ENCODE peak calls at places on chromosomes 11 and 22, in ten cellular contexts. One of them, this sample, is unnamed.

GRCh38 chr11:72321381-72321996 is 77.5 kb upstream of the PHOX2A start:
- DNase-seq in right atrium auricular region: no peak
- DNase-seq in cardiac muscle cell: no peak
- DNase-seq in right cardiac atrium: no peak
- DNase-seq in left ventricle myocardium inferior: no peak
- DNase-seq in cardiac fibroblast: peak
- DNase-seq in fibroblast of mammary gland: peak
- DNase-seq in uterus: no peak
- DNase-seq in CD4-positive, alpha-beta memory T cell: no peak
- DNase-seq in endodermal cell: no peak
- DNase-seq in this sample: no peak

GRCh38 chr22:25012743-25013142 is 60.2 kb downstream of the KIAA1671 start:
- DNase-seq in right atrium auricular region: no peak
- DNase-seq in cardiac muscle cell: no peak
- DNase-seq in right cardiac atrium: no peak
- DNase-seq in left ventricle myocardium inferior: no peak
- DNase-seq in cardiac fibroblast: no peak
- DNase-seq in fibroblast of mammary gland: no peak
- DNase-seq in uterus: no peak
- DNase-seq in CD4-positive, alpha-beta memory T cell: no peak
- DNase-seq in endodermal cell: peak
- DNase-seq in this sample: no peak

GRCh38 chr11:123357990-123358827 is 71.9 kb upstream of the GRAMD1B start:
- DNase-seq in right atrium auricular region: no peak
- DNase-seq in cardiac muscle cell: peak
- DNase-seq in right cardiac atrium: peak
- DNase-seq in left ventricle myocardium inferior: peak
- DNase-seq in cardiac fibroblast: peak
- DNase-seq in fibroblast of mammary gland: peak
- DNase-seq in uterus: no peak
- DNase-seq in CD4-positive, alpha-beta memory T cell: no peak
- DNase-seq in endodermal cell: peak
- DNase-seq in this sample: peak

GRCh38 chr11:93570759-93571413 is 27.7 kb upstream of the SMCO4 start:
- DNase-seq in right atrium auricular region: no peak
- DNase-seq in cardiac muscle cell: peak
- DNase-seq in right cardiac atrium: no peak
- DNase-seq in left ventricle myocardium inferior: no peak
- DNase-seq in cardiac fibroblast: peak
- DNase-seq in fibroblast of mammary gland: peak
- DNase-seq in uterus: peak
- DNase-seq in CD4-positive, alpha-beta memory T cell: no peak
- DNase-seq in endodermal cell: no peak
- DNase-seq in this sample: no peak

GRCh38 chr11:115659061-115659963 is 155.1 kb upstream of the CADM1 start:
- DNase-seq in right atrium auricular region: no peak
- DNase-seq in cardiac muscle cell: peak
- DNase-seq in right cardiac atrium: peak
- DNase-seq in left ventricle myocardium inferior: peak
- DNase-seq in cardiac fibroblast: no peak
- DNase-seq in fibroblast of mammary gland: no peak
- DNase-seq in uterus: no peak
- DNase-seq in CD4-positive, alpha-beta memory T cell: no peak
- DNase-seq in endodermal cell: peak
- DNase-seq in this sample: peak

GRCh38 chr11:86676533-86677154 is 4.2 kb upstream of the ME3 start:
- DNase-seq in right atrium auricular region: no peak
- DNase-seq in cardiac muscle cell: peak
- DNase-seq in right cardiac atrium: peak
- DNase-seq in left ventricle myocardium inferior: no peak
- DNase-seq in cardiac fibroblast: peak
- DNase-seq in fibroblast of mammary gland: no peak
- DNase-seq in uterus: no peak
- DNase-seq in CD4-positive, alpha-beta memory T cell: no peak
- DNase-seq in endodermal cell: peak
- DNase-seq in this sample: peak

GRCh38 chr11:67261942-67262681 is 4.2 kb upstream of the GRK2 start:
- DNase-seq in right atrium auricular region: no peak
- DNase-seq in cardiac muscle cell: no peak
- DNase-seq in right cardiac atrium: peak
- DNase-seq in left ventricle myocardium inferior: no peak
- DNase-seq in cardiac fibroblast: no peak
- DNase-seq in fibroblast of mammary gland: no peak
- DNase-seq in uterus: no peak
- DNase-seq in CD4-positive, alpha-beta memory T cell: peak
- DNase-seq in endodermal cell: no peak
- DNase-seq in this sample: peak

GRCh38 chr11:67304511-67305113 is 1.3 kb downstream of the SSH3 start:
- DNase-seq in right atrium auricular region: no peak
- DNase-seq in cardiac muscle cell: no peak
- DNase-seq in right cardiac atrium: no peak
- DNase-seq in left ventricle myocardium inferior: no peak
- DNase-seq in cardiac fibroblast: no peak
- DNase-seq in fibroblast of mammary gland: no peak
- DNase-seq in uterus: no peak
- DNase-seq in CD4-positive, alpha-beta memory T cell: no peak
- DNase-seq in endodermal cell: peak
- DNase-seq in this sample: peak

GRCh38 chr11:96246718-96247540 is 96.1 kb downstream of the MAML2 start:
- DNase-seq in right atrium auricular region: no peak
- DNase-seq in cardiac muscle cell: no peak
- DNase-seq in right cardiac atrium: no peak
- DNase-seq in left ventricle myocardium inferior: no peak
- DNase-seq in cardiac fibroblast: peak
- DNase-seq in fibroblast of mammary gland: peak
- DNase-seq in uterus: no peak
- DNase-seq in CD4-positive, alpha-beta memory T cell: no peak
- DNase-seq in endodermal cell: no peak
- DNase-seq in this sample: no peak

GRCh38 chr11:104164028-104164520 is at the start of gene PDGFD:
- DNase-seq in right atrium auricular region: peak
- DNase-seq in cardiac muscle cell: peak
- DNase-seq in right cardiac atrium: peak
- DNase-seq in left ventricle myocardium inferior: peak
- DNase-seq in cardiac fibroblast: peak
- DNase-seq in fibroblast of mammary gland: peak
- DNase-seq in uterus: peak
- DNase-seq in CD4-positive, alpha-beta memory T cell: no peak
- DNase-seq in endodermal cell: peak
- DNase-seq in this sample: peak

GRCh38 chr11:33779849-33780528 is 5.7 kb upstream of the FBXO3 start:
- DNase-seq in right atrium auricular region: no peak
- DNase-seq in cardiac muscle cell: peak
- DNase-seq in right cardiac atrium: no peak
- DNase-seq in left ventricle myocardium inferior: no peak
- DNase-seq in cardiac fibroblast: peak
- DNase-seq in fibroblast of mammary gland: peak
- DNase-seq in uterus: no peak
- DNase-seq in CD4-positive, alpha-beta memory T cell: no peak
- DNase-seq in endodermal cell: peak
- DNase-seq in this sample: no peak

GRCh38 chr22:38655532-38656255 is 498 bp downstream of the FAM227A start:
- DNase-seq in right atrium auricular region: no peak
- DNase-seq in cardiac muscle cell: no peak
- DNase-seq in right cardiac atrium: peak
- DNase-seq in left ventricle myocardium inferior: no peak
- DNase-seq in cardiac fibroblast: peak
- DNase-seq in fibroblast of mammary gland: peak
- DNase-seq in uterus: peak
- DNase-seq in CD4-positive, alpha-beta memory T cell: no peak
- DNase-seq in endodermal cell: no peak
- DNase-seq in this sample: no peak

GRCh38 chr11:121334973-121335711 is 42.6 kb downstream of the SC5D start:
- DNase-seq in right atrium auricular region: no peak
- DNase-seq in cardiac muscle cell: no peak
- DNase-seq in right cardiac atrium: peak
- DNase-seq in left ventricle myocardium inferior: no peak
- DNase-seq in cardiac fibroblast: no peak
- DNase-seq in fibroblast of mammary gland: no peak
- DNase-seq in uterus: no peak
- DNase-seq in CD4-positive, alpha-beta memory T cell: no peak
- DNase-seq in endodermal cell: no peak
- DNase-seq in this sample: no peak

GRCh38 chr11:125404136-125404810 is 91.8 kb downstream of the FEZ1 start:
- DNase-seq in right atrium auricular region: no peak
- DNase-seq in cardiac muscle cell: peak
- DNase-seq in right cardiac atrium: no peak
- DNase-seq in left ventricle myocardium inferior: no peak
- DNase-seq in cardiac fibroblast: no peak
- DNase-seq in fibroblast of mammary gland: no peak
- DNase-seq in uterus: no peak
- DNase-seq in CD4-positive, alpha-beta memory T cell: no peak
- DNase-seq in endodermal cell: peak
- DNase-seq in this sample: no peak

GRCh38 chr22:27650572-27650971 is 151.0 kb downstream of the MN1 start:
- DNase-seq in right atrium auricular region: no peak
- DNase-seq in cardiac muscle cell: no peak
- DNase-seq in right cardiac atrium: no peak
- DNase-seq in left ventricle myocardium inferior: no peak
- DNase-seq in cardiac fibroblast: no peak
- DNase-seq in fibroblast of mammary gland: no peak
- DNase-seq in uterus: no peak
- DNase-seq in CD4-positive, alpha-beta memory T cell: no peak
- DNase-seq in endodermal cell: no peak
- DNase-seq in this sample: no peak

GRCh38 chr11:95149659-95150294 is 60.1 kb downstream of the ENDOD1 start:
- DNase-seq in right atrium auricular region: no peak
- DNase-seq in cardiac muscle cell: no peak
- DNase-seq in right cardiac atrium: peak
- DNase-seq in left ventricle myocardium inferior: peak
- DNase-seq in cardiac fibroblast: no peak
- DNase-seq in fibroblast of mammary gland: no peak
- DNase-seq in uterus: peak
- DNase-seq in CD4-positive, alpha-beta memory T cell: no peak
- DNase-seq in endodermal cell: peak
- DNase-seq in this sample: peak

GRCh38 chr22:30182365-30182764 is 64.2 kb downstream of the LIF start:
- DNase-seq in right atrium auricular region: no peak
- DNase-seq in cardiac muscle cell: no peak
- DNase-seq in right cardiac atrium: no peak
- DNase-seq in left ventricle myocardium inferior: no peak
- DNase-seq in cardiac fibroblast: no peak
- DNase-seq in fibroblast of mammary gland: no peak
- DNase-seq in uterus: no peak
- DNase-seq in CD4-positive, alpha-beta memory T cell: no peak
- DNase-seq in endodermal cell: no peak
- DNase-seq in this sample: no peak

GRCh38 chr11:63573881-63574855 is 11.0 kb upstream of the PLAAT2 start:
- DNase-seq in right atrium auricular region: no peak
- DNase-seq in cardiac muscle cell: peak
- DNase-seq in right cardiac atrium: peak
- DNase-seq in left ventricle myocardium inferior: peak
- DNase-seq in cardiac fibroblast: peak
- DNase-seq in fibroblast of mammary gland: peak
- DNase-seq in uterus: peak
- DNase-seq in CD4-positive, alpha-beta memory T cell: peak
- DNase-seq in endodermal cell: no peak
- DNase-seq in this sample: no peak

GRCh38 chr22:21031545-21032036 is 770 bp downstream of the SLC7A4 start:
- DNase-seq in right atrium auricular region: no peak
- DNase-seq in cardiac muscle cell: no peak
- DNase-seq in right cardiac atrium: peak
- DNase-seq in left ventricle myocardium inferior: no peak
- DNase-seq in cardiac fibroblast: no peak
- DNase-seq in fibroblast of mammary gland: no peak
- DNase-seq in uterus: no peak
- DNase-seq in CD4-positive, alpha-beta memory T cell: no peak
- DNase-seq in endodermal cell: no peak
- DNase-seq in this sample: no peak
- H3K4me3 ChIP-seq in right atrium auricular region: peak
- H3K4me3 ChIP-seq in cardiac muscle cell: no peak
- H3K4me3 ChIP-seq in right cardiac atrium: no peak
- H3K4me3 ChIP-seq in left ventricle myocardium inferior: peak
- H3K4me3 ChIP-seq in cardiac fibroblast: no peak
- H3K4me3 ChIP-seq in fibroblast of mammary gland: no peak
- H3K4me3 ChIP-seq in uterus: no peak
- H3K4me3 ChIP-seq in CD4-positive, alpha-beta memory T cell: no peak
- H3K4me3 ChIP-seq in endodermal cell: no peak
- H3K4me3 ChIP-seq in this sample: peak

GRCh38 chr22:21712751-21713427 is 22.7 kb downstream of the YPEL1 start:
- DNase-seq in right atrium auricular region: peak
- DNase-seq in cardiac muscle cell: peak
- DNase-seq in right cardiac atrium: peak
- DNase-seq in left ventricle myocardium inferior: peak
- DNase-seq in cardiac fibroblast: peak
- DNase-seq in fibroblast of mammary gland: peak
- DNase-seq in uterus: peak
- DNase-seq in CD4-positive, alpha-beta memory T cell: peak
- DNase-seq in endodermal cell: peak
- DNase-seq in this sample: peak
- H3K4me3 ChIP-seq in right atrium auricular region: peak
- H3K4me3 ChIP-seq in cardiac muscle cell: no peak
- H3K4me3 ChIP-seq in right cardiac atrium: no peak
- H3K4me3 ChIP-seq in left ventricle myocardium inferior: peak
- H3K4me3 ChIP-seq in cardiac fibroblast: no peak
- H3K4me3 ChIP-seq in fibroblast of mammary gland: no peak
- H3K4me3 ChIP-seq in uterus: no peak
- H3K4me3 ChIP-seq in CD4-positive, alpha-beta memory T cell: no peak
- H3K4me3 ChIP-seq in endodermal cell: no peak
- H3K4me3 ChIP-seq in this sample: no peak

GRCh38 chr11:47267858-47268257 is 2.1 kb upstream of the MADD start:
- DNase-seq in right atrium auricular region: no peak
- DNase-seq in cardiac muscle cell: no peak
- DNase-seq in right cardiac atrium: no peak
- DNase-seq in left ventricle myocardium inferior: no peak
- DNase-seq in cardiac fibroblast: no peak
- DNase-seq in fibroblast of mammary gland: no peak
- DNase-seq in uterus: no peak
- DNase-seq in CD4-positive, alpha-beta memory T cell: no peak
- DNase-seq in endodermal cell: peak
- DNase-seq in this sample: no peak
- H3K4me3 ChIP-seq in right atrium auricular region: no peak
- H3K4me3 ChIP-seq in cardiac muscle cell: no peak
- H3K4me3 ChIP-seq in right cardiac atrium: no peak
- H3K4me3 ChIP-seq in left ventricle myocardium inferior: no peak
- H3K4me3 ChIP-seq in cardiac fibroblast: no peak
- H3K4me3 ChIP-seq in fibroblast of mammary gland: no peak
- H3K4me3 ChIP-seq in uterus: no peak
- H3K4me3 ChIP-seq in CD4-positive, alpha-beta memory T cell: peak
- H3K4me3 ChIP-seq in endodermal cell: no peak
- H3K4me3 ChIP-seq in this sample: no peak

DNA sequence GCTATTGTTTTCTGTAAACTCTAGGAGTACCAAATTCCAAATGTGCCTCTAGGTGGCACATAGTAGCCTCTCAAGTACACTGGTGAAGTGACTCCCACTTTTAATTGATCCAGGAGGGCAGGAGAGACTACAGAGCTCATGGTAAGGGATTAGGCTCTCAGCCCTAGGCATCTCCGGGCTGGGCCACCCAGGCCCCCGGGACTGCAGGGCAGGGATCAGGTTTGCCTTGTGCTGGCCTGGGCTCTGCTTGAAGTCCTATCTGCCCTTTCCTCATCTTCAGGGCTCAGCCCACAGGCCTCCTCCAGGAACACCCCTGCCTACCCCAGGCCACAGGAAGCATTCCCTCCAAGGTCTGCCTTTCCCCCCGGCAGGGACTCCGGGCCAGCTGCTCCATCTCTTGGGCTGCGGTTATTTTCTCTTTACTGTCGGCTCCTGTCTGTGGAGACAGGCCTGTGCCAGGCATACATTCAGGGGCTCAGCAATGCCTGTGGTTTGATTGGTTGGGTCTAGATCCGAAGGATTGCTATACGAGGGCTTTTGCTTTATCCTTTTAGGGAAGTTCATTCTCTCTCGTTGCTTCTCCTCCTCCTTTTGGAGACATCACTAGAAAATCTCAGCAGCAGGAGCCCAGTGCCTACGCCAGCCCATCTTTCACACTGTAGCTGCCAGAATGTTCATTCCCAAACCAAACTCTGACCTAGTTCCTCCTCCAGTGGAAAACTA is 32.8 kb downstream of the PARVA start:
- DNase-seq in right atrium auricular region: no peak
- DNase-seq in cardiac muscle cell: peak
- DNase-seq in right cardiac atrium: no peak
- DNase-seq in left ventricle myocardium inferior: no peak
- DNase-seq in cardiac fibroblast: peak
- DNase-seq in fibroblast of mammary gland: peak
- DNase-seq in uterus: peak
- DNase-seq in CD4-positive, alpha-beta memory T cell: no peak
- DNase-seq in endodermal cell: peak
- DNase-seq in this sample: peak
- H3K4me3 ChIP-seq in right atrium auricular region: no peak
- H3K4me3 ChIP-seq in cardiac muscle cell: no peak
- H3K4me3 ChIP-seq in right cardiac atrium: no peak
- H3K4me3 ChIP-seq in left ventricle myocardium inferior: peak
- H3K4me3 ChIP-seq in cardiac fibroblast: no peak
- H3K4me3 ChIP-seq in fibroblast of mammary gland: no peak
- H3K4me3 ChIP-seq in uterus: no peak
- H3K4me3 ChIP-seq in CD4-positive, alpha-beta memory T cell: no peak
- H3K4me3 ChIP-seq in endodermal cell: no peak
- H3K4me3 ChIP-seq in this sample: no peak